ENCODE peak calls at places on chromosome 12, in four cellular contexts. Z, B, Y and Q are unnamed samples.

GRCh38 chr12:94553130-94553519 is 93.5 kb upstream of the CEP83 start:
- DNase-seq in B (no peak), Z (no peak), Y (no peak), Q (no peak)

GRCh38 chr12:46675736-46676135 is 150.1 kb downstream of the SLC38A4 start:
- DNase-seq in Z (peak), B (peak), Y (no peak), Q (peak)

GRCh38 chr12:88646824-88647223 is 66.6 kb upstream of the KITLG start:
- DNase-seq in Z (no peak), Y (no peak), B (no peak), Q (no peak)

GRCh38 chr12:29611906-29612305 is 114.4 kb upstream of the OVCH1 start:
- DNase-seq in Z (no peak), Y (no peak), B (no peak), Q (no peak)

GRCh38 chr12:87217486-87217885 is 811.7 kb downstream of the C12orf50 start:
- DNase-seq in B (no peak), Z (no peak), Y (no peak), Q (no peak)

GRCh38 chr12:57368349-57369095 is 62.3 kb downstream of the R3HDM2 start:
- DNase-seq in Z (peak), B (peak), Y (no peak), Q (peak)

GRCh38 chr12:32104572-32105355 is 1.9 kb upstream of the BICD1 start:
- DNase-seq in Y (no peak), B (peak), Z (no peak), Q (no peak)

GRCh38 chr12:84730561-84731162 is 181.9 kb downstream of the SLC6A15 start:
- DNase-seq in B (no peak), Y (peak), Z (no peak), Q (no peak)

GRCh38 chr12:84131076-84131475 is 781.5 kb downstream of the SLC6A15 start:
- DNase-seq in Z (no peak), B (no peak), Y (no peak), Q (no peak)

GRCh38 chr12:49873361-49873934 is 30.3 kb downstream of the FAIM2 start:
- DNase-seq in B (no peak), Y (no peak), Z (no peak), Q (no peak)

GRCh38 chr12:76519538-76519937 is 40.0 kb downstream of the OSBPL8 start:
- DNase-seq in B (no peak), Z (no peak), Y (no peak), Q (no peak)

GRCh38 chr12:24608637-24609285 is 340.1 kb downstream of the BCAT1 start:
- DNase-seq in Z (no peak), Y (no peak), B (no peak), Q (no peak)

GRCh38 chr12:44053550-44054243 is 217.8 kb downstream of the TMEM117 start:
- DNase-seq in B (no peak), Y (no peak), Z (no peak), Q (no peak)

GRCh38 chr12:56361487-56362129 is 1.0 kb downstream of the APOF start:
- DNase-seq in Z (no peak), B (no peak), Y (no peak), Q (no peak)

GRCh38 chr12:18955594-18955993 is 173.9 kb upstream of the PLEKHA5 start:
- DNase-seq in Y (no peak), B (no peak), Z (no peak), Q (no peak)

GRCh38 chr12:57740656-57741412 is 2.3 kb upstream of the AGAP2 start:
- DNase-seq in B (no peak), Y (no peak), Z (no peak), Q (no peak)

GRCh38 chr12:112514926-112515642 is 96.3 kb downstream of the PTPN11 start:
- DNase-seq in B (no peak), Y (no peak), Z (no peak), Q (no peak)

GRCh38 chr12:109967383-109968031 is 28.7 kb downstream of the GIT2 start:
- DNase-seq in B (no peak), Z (no peak), Y (no peak), Q (no peak)

GRCh38 chr12:98328467-98328866 is 186.9 kb upstream of the TMPO start:
- DNase-seq in Y (no peak), B (no peak), Z (no peak), Q (no peak)

GRCh38 chr12:106794369-106794768 is 19.9 kb downstream of the RIC8B start:
- DNase-seq in B (no peak), Y (no peak), Z (no peak), Q (no peak)

DNA sequence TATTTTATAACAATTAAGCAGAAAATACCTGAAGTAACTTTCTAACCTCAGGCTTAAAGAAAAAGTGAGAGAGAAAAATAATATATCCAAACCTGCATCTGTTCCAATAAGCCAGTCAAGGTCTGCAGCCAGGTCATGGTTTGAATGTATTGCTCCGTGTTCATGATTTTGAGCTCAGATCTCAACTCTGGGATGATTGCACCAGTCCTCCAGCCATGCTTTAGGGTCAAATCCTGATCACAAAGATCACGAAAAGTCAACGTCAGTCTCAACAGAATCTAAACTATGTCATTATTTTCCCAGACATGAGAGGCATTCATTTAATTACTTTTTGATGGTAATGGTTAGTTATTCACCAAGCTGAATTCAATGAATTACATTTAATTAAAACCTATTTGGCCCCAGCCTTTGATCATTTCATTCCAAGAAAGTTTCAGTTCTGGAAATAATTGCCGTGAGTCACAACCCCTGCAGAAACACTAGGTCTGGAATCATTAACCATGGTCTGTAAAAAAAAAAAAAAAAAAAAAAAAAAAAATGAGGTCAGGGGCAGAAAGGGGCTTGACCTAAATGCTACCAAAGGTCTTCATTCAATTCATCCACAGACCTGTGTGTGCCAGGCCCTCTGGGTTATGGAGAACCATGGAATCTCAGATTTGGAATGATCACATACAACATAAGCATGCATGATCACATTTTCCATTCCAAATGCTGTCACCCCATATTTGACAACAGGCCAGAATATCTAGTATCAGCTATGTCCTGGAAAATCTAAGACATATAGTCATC is 55.6 kb downstream of the NT5DC3 start:
- DNase-seq in Z (peak), Y (no peak), B (no peak), Q (no peak)
- TF ChIP-seq RNF2 in Z (no peak), Y (no peak), B (no peak), Q (no peak)

GRCh38 chr12:123232807-123233504 is at the start of the genes MPHOSPH9 and MTRFR:
- DNase-seq in B (peak), Z (peak), Y (peak), Q (peak)

GRCh38 chr12:123227581-123228258 is 5.2 kb downstream of the MPHOSPH9 start:
- DNase-seq in Z (no peak), B (no peak), Y (no peak), Q (no peak)

GRCh38 chr12:123231931-123232330 is 1.0 kb downstream of the MPHOSPH9 start:
- DNase-seq in Z (peak), Y (no peak), B (no peak), Q (peak)

GRCh38 chr12:123233505-123234299 is 466 bp downstream of the MTRFR start:
- DNase-seq in Y (no peak), Z (no peak), B (no peak), Q (no peak)

GRCh38 chr12:123232472-123232806 is 502 bp downstream of the MPHOSPH9 start:
- DNase-seq in Y (no peak), B (no peak), Z (no peak), Q (no peak)
- TF ChIP-seq RNF2 in Y (no peak), B (no peak), Z (no peak), Q (no peak)

DNA sequence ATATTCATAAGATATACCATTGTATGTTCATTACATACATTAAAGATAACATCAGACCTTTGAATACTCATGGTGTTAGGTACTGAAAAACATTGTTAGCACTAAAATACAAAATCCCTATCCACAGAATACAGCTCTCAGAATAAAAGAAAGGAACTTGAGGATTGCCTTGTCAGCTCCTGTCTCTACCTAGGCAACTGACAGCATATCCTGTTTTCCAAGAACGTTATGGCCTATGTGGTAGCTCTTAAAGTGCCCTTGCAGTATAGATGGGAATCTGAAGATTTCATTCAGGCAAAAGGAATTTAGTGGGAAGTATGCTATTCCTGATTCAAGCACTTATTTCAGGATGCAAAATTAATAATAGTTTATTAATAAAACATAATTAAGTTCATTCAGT is 1.8 kb upstream of the PPP1R12A start:
- DNase-seq in Y (no peak), B (peak), Z (no peak), Q (no peak)
- TF ChIP-seq RNF2 in Y (no peak), B (no peak), Z (no peak), Q (no peak)

DNA sequence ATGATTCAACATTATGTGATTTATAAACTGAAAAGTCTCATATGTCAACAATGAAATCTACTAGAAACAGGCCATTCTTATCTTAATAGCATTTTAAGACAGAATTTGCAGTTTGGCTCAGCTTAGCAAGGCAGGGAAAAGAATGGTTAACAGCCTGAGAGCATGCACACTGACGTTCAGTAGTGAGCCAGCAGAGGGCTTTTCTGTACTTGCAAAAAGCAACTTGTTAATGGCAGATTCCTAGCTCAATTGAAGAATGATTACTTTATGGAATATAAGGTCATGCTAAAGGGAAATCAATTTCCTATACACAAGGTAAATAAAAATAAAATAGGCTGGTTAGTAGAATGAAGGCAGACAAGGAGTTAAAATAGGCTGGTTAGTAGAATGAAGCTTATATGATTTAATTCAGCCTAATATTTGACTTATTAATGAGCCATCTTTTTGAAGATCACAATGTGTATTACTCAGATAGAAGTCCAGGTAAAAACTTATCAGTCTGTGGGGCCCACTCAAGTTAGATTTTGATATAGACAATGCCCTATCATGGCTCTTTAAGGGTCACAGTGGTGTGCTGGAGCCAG is 95.9 kb downstream of the OTOGL start:
- DNase-seq in Z (peak), B (peak), Y (no peak), Q (peak)
- TF ChIP-seq RNF2 in Z (no peak), B (no peak), Y (no peak), Q (no peak)

GRCh38 chr12:96314723-96315122 is 85.5 kb downstream of the CDK17 start:
- DNase-seq in Y (no peak), Z (no peak), B (peak), Q (no peak)
- TF ChIP-seq RNF2 in Y (no peak), Z (no peak), B (no peak), Q (no peak)